ENCODE peak calls at places on chromosomes 13 and 19, in nine cellular contexts. One of them, this sample, is unnamed.

GRCh38 chr13:50609016-50609415 is 234.5 kb downstream of the DLEU7 start:
- DNase-seq in left ventricle myocardium inferior: no peak
- DNase-seq in HFF-Myc: no peak
- DNase-seq in cardiac muscle cell: no peak
- DNase-seq in kidney: no peak
- DNase-seq in uterus: no peak
- DNase-seq in fibroblast of the aortic adventitia: no peak
- DNase-seq in thoracic aorta: no peak
- DNase-seq in IMR-90: no peak
- DNase-seq in this sample: no peak

GRCh38 chr19:41321600-41322270 is 11.8 kb downstream of the CCDC97 start:
- DNase-seq in left ventricle myocardium inferior: no peak
- DNase-seq in uterus: peak
- DNase-seq in cardiac muscle cell: peak
- DNase-seq in fibroblast of the aortic adventitia: peak
- DNase-seq in kidney: peak
- DNase-seq in HFF-Myc: no peak
- DNase-seq in thoracic aorta: no peak
- DNase-seq in IMR-90: peak
- DNase-seq in this sample: no peak

GRCh38 chr13:101511766-101512165 is 59.3 kb downstream of the ITGBL1 start:
- DNase-seq in HFF-Myc: no peak
- DNase-seq in IMR-90: no peak
- DNase-seq in thoracic aorta: no peak
- DNase-seq in cardiac muscle cell: no peak
- DNase-seq in kidney: no peak
- DNase-seq in fibroblast of the aortic adventitia: peak
- DNase-seq in left ventricle myocardium inferior: no peak
- DNase-seq in uterus: no peak
- DNase-seq in this sample: no peak

GRCh38 chr19:55472463-55472862 is 4.0 kb upstream of the ZNF628 start:
- DNase-seq in left ventricle myocardium inferior: no peak
- DNase-seq in uterus: no peak
- DNase-seq in fibroblast of the aortic adventitia: peak
- DNase-seq in IMR-90: peak
- DNase-seq in HFF-Myc: no peak
- DNase-seq in cardiac muscle cell: peak
- DNase-seq in kidney: no peak
- DNase-seq in thoracic aorta: no peak
- DNase-seq in this sample: no peak

GRCh38 chr13:26185720-26186119 is 36.4 kb downstream of the RNF6 start:
- DNase-seq in kidney: no peak
- DNase-seq in uterus: no peak
- DNase-seq in left ventricle myocardium inferior: no peak
- DNase-seq in cardiac muscle cell: no peak
- DNase-seq in HFF-Myc: no peak
- DNase-seq in IMR-90: peak
- DNase-seq in fibroblast of the aortic adventitia: no peak
- DNase-seq in thoracic aorta: no peak
- DNase-seq in this sample: no peak

GRCh38 chr19:29292562-29292961 is 79.6 kb upstream of the UQCRFS1 start:
- DNase-seq in IMR-90: no peak
- DNase-seq in HFF-Myc: no peak
- DNase-seq in fibroblast of the aortic adventitia: no peak
- DNase-seq in left ventricle myocardium inferior: no peak
- DNase-seq in thoracic aorta: no peak
- DNase-seq in kidney: no peak
- DNase-seq in uterus: no peak
- DNase-seq in cardiac muscle cell: no peak
- DNase-seq in this sample: no peak

GRCh38 chr19:16660763-16661479 is at the start of gene TMEM38A:
- DNase-seq in cardiac muscle cell: peak
- DNase-seq in left ventricle myocardium inferior: peak
- DNase-seq in fibroblast of the aortic adventitia: no peak
- DNase-seq in uterus: peak
- DNase-seq in thoracic aorta: no peak
- DNase-seq in kidney: peak
- DNase-seq in IMR-90: no peak
- DNase-seq in HFF-Myc: no peak
- DNase-seq in this sample: peak

GRCh38 chr19:16024266-16025107 is 51.8 kb upstream of the TPM4 start:
- DNase-seq in HFF-Myc: no peak
- DNase-seq in left ventricle myocardium inferior: no peak
- DNase-seq in thoracic aorta: no peak
- DNase-seq in cardiac muscle cell: no peak
- DNase-seq in kidney: no peak
- DNase-seq in uterus: no peak
- DNase-seq in fibroblast of the aortic adventitia: no peak
- DNase-seq in IMR-90: no peak
- DNase-seq in this sample: no peak

GRCh38 chr19:58569943-58570670 is 3.0 kb downstream of the MZF1 start:
- DNase-seq in left ventricle myocardium inferior: peak
- DNase-seq in uterus: peak
- DNase-seq in HFF-Myc: no peak
- DNase-seq in kidney: peak
- DNase-seq in fibroblast of the aortic adventitia: no peak
- DNase-seq in thoracic aorta: no peak
- DNase-seq in IMR-90: no peak
- DNase-seq in cardiac muscle cell: no peak
- DNase-seq in this sample: no peak

GRCh38 chr13:51278426-51279130 is 56.4 kb downstream of the FAM124A start:
- DNase-seq in HFF-Myc: no peak
- DNase-seq in uterus: no peak
- DNase-seq in IMR-90: no peak
- DNase-seq in left ventricle myocardium inferior: no peak
- DNase-seq in fibroblast of the aortic adventitia: no peak
- DNase-seq in cardiac muscle cell: no peak
- DNase-seq in kidney: no peak
- DNase-seq in thoracic aorta: no peak
- DNase-seq in this sample: no peak

GRCh38 chr13:66780814-66781213 is 449.3 kb downstream of the PCDH9 start:
- DNase-seq in cardiac muscle cell: peak
- DNase-seq in IMR-90: peak
- DNase-seq in HFF-Myc: no peak
- DNase-seq in fibroblast of the aortic adventitia: peak
- DNase-seq in left ventricle myocardium inferior: no peak
- DNase-seq in thoracic aorta: no peak
- DNase-seq in kidney: no peak
- DNase-seq in uterus: no peak
- DNase-seq in this sample: no peak

GRCh38 chr13:29936051-29936813 is 85.8 kb upstream of the UBL3 start:
- DNase-seq in left ventricle myocardium inferior: no peak
- DNase-seq in fibroblast of the aortic adventitia: no peak
- DNase-seq in kidney: no peak
- DNase-seq in HFF-Myc: no peak
- DNase-seq in uterus: no peak
- DNase-seq in thoracic aorta: no peak
- DNase-seq in cardiac muscle cell: no peak
- DNase-seq in IMR-90: no peak
- DNase-seq in this sample: no peak

GRCh38 chr13:26600345-26600761 is 42.9 kb downstream of the WASF3 start:
- DNase-seq in cardiac muscle cell: peak
- DNase-seq in fibroblast of the aortic adventitia: peak
- DNase-seq in thoracic aorta: no peak
- DNase-seq in kidney: no peak
- DNase-seq in IMR-90: peak
- DNase-seq in HFF-Myc: no peak
- DNase-seq in left ventricle myocardium inferior: no peak
- DNase-seq in uterus: peak
- DNase-seq in this sample: no peak

GRCh38 chr13:50715402-50716146 is 127.9 kb downstream of the DLEU7 start:
- DNase-seq in left ventricle myocardium inferior: peak
- DNase-seq in cardiac muscle cell: no peak
- DNase-seq in IMR-90: no peak
- DNase-seq in kidney: no peak
- DNase-seq in thoracic aorta: no peak
- DNase-seq in uterus: no peak
- DNase-seq in HFF-Myc: no peak
- DNase-seq in fibroblast of the aortic adventitia: no peak
- DNase-seq in this sample: peak

GRCh38 chr19:1112254-1113208 is 8.7 kb downstream of the GPX4 start:
- DNase-seq in IMR-90: no peak
- DNase-seq in uterus: peak
- DNase-seq in fibroblast of the aortic adventitia: no peak
- DNase-seq in HFF-Myc: no peak
- DNase-seq in thoracic aorta: no peak
- DNase-seq in cardiac muscle cell: no peak
- DNase-seq in left ventricle myocardium inferior: no peak
- DNase-seq in kidney: no peak
- DNase-seq in this sample: no peak

GRCh38 chr13:98974053-98974452 is 3.8 kb downstream of the DOCK9 start:
- DNase-seq in thoracic aorta: no peak
- DNase-seq in left ventricle myocardium inferior: no peak
- DNase-seq in cardiac muscle cell: no peak
- DNase-seq in kidney: no peak
- DNase-seq in uterus: peak
- DNase-seq in fibroblast of the aortic adventitia: no peak
- DNase-seq in IMR-90: no peak
- DNase-seq in HFF-Myc: no peak
- DNase-seq in this sample: peak

GRCh38 chr13:24502567-24503375 is 9.8 kb downstream of the PARP4 start:
- DNase-seq in thoracic aorta: no peak
- DNase-seq in left ventricle myocardium inferior: peak
- DNase-seq in cardiac muscle cell: peak
- DNase-seq in uterus: no peak
- DNase-seq in HFF-Myc: peak
- DNase-seq in fibroblast of the aortic adventitia: peak
- DNase-seq in kidney: no peak
- DNase-seq in IMR-90: peak
- DNase-seq in this sample: no peak
- H3K4me3 ChIP-seq in thoracic aorta: no peak
- H3K4me3 ChIP-seq in left ventricle myocardium inferior: no peak
- H3K4me3 ChIP-seq in cardiac muscle cell: no peak
- H3K4me3 ChIP-seq in uterus: no peak
- H3K4me3 ChIP-seq in HFF-Myc: no peak
- H3K4me3 ChIP-seq in fibroblast of the aortic adventitia: no peak
- H3K4me3 ChIP-seq in kidney: no peak
- H3K4me3 ChIP-seq in IMR-90: no peak
- H3K4me3 ChIP-seq in this sample: no peak

GRCh38 chr19:49433240-49433901 is 8.0 kb downstream of the SLC17A7 start:
- DNase-seq in left ventricle myocardium inferior: no peak
- DNase-seq in cardiac muscle cell: no peak
- DNase-seq in HFF-Myc: no peak
- DNase-seq in uterus: no peak
- DNase-seq in kidney: no peak
- DNase-seq in thoracic aorta: no peak
- DNase-seq in fibroblast of the aortic adventitia: no peak
- DNase-seq in IMR-90: no peak
- DNase-seq in this sample: no peak

GRCh38 chr19:49434907-49435577 is 6.3 kb downstream of the SLC17A7 start:
- DNase-seq in HFF-Myc: no peak
- DNase-seq in uterus: no peak
- DNase-seq in IMR-90: no peak
- DNase-seq in left ventricle myocardium inferior: no peak
- DNase-seq in kidney: no peak
- DNase-seq in cardiac muscle cell: no peak
- DNase-seq in fibroblast of the aortic adventitia: no peak
- DNase-seq in thoracic aorta: no peak
- DNase-seq in this sample: no peak

GRCh38 chr19:49437231-49437630 is 4.1 kb downstream of the SLC17A7 start:
- DNase-seq in thoracic aorta: no peak
- DNase-seq in uterus: no peak
- DNase-seq in fibroblast of the aortic adventitia: no peak
- DNase-seq in IMR-90: no peak
- DNase-seq in kidney: no peak
- DNase-seq in left ventricle myocardium inferior: no peak
- DNase-seq in cardiac muscle cell: no peak
- DNase-seq in HFF-Myc: no peak
- DNase-seq in this sample: no peak

GRCh38 chr19:49436381-49437017 is 4.8 kb downstream of the SLC17A7 start:
- DNase-seq in left ventricle myocardium inferior: no peak
- DNase-seq in uterus: no peak
- DNase-seq in HFF-Myc: no peak
- DNase-seq in fibroblast of the aortic adventitia: no peak
- DNase-seq in cardiac muscle cell: no peak
- DNase-seq in IMR-90: no peak
- DNase-seq in thoracic aorta: no peak
- DNase-seq in kidney: no peak
- DNase-seq in this sample: no peak

GRCh38 chr19:49435670-49436069 is 5.7 kb downstream of the SLC17A7 start:
- DNase-seq in fibroblast of the aortic adventitia: no peak
- DNase-seq in HFF-Myc: no peak
- DNase-seq in uterus: no peak
- DNase-seq in left ventricle myocardium inferior: no peak
- DNase-seq in kidney: no peak
- DNase-seq in IMR-90: no peak
- DNase-seq in cardiac muscle cell: no peak
- DNase-seq in thoracic aorta: no peak
- DNase-seq in this sample: no peak
- H3K4me3 ChIP-seq in fibroblast of the aortic adventitia: no peak
- H3K4me3 ChIP-seq in HFF-Myc: no peak
- H3K4me3 ChIP-seq in uterus: no peak
- H3K4me3 ChIP-seq in left ventricle myocardium inferior: no peak
- H3K4me3 ChIP-seq in kidney: no peak
- H3K4me3 ChIP-seq in IMR-90: no peak
- H3K4me3 ChIP-seq in cardiac muscle cell: no peak
- H3K4me3 ChIP-seq in thoracic aorta: no peak
- H3K4me3 ChIP-seq in this sample: no peak

DNA sequence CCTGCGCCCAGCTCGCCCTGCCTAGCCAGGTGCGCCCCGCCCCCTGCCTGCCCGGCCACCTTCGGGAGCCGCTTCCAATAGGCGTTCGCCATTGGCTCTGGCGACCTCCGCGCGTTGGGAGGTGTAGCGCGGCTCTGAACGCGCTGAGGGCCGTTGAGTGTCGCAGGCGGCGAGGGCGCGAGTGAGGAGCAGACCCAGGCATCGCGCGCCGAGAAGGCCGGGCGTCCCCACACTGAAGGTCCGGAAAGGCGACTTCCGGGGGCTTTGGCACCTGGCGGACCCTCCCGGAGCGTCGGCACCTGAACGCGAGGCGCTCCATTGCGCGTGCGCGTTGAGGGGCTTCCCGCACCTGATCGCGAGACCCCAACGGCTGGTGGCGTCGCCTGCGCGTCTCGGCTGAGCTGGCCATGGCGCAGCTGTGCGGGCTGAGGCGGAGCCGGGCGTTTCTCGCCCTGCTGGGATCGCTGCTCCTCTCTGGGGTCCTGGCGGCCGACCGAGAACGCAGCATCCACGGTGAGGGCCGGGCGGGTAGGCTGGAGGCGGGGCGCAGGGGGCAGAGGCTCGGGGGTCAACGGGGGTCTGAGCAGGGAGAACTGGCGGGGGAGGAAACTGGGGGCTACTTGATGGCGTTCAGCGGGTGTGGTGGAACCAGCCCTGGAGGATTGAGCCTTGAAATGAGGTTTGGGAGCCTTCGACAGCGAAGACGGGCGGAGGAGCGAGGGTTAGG is at the start of gene SPINT2:
- DNase-seq in left ventricle myocardium inferior: no peak
- DNase-seq in thoracic aorta: no peak
- DNase-seq in uterus: no peak
- DNase-seq in IMR-90: no peak
- DNase-seq in cardiac muscle cell: no peak
- DNase-seq in kidney: no peak
- DNase-seq in fibroblast of the aortic adventitia: no peak
- DNase-seq in HFF-Myc: no peak
- DNase-seq in this sample: peak
- H3K4me3 ChIP-seq in left ventricle myocardium inferior: peak
- H3K4me3 ChIP-seq in thoracic aorta: peak
- H3K4me3 ChIP-seq in uterus: peak
- H3K4me3 ChIP-seq in IMR-90: peak
- H3K4me3 ChIP-seq in cardiac muscle cell: peak
- H3K4me3 ChIP-seq in kidney: peak
- H3K4me3 ChIP-seq in fibroblast of the aortic adventitia: peak
- H3K4me3 ChIP-seq in HFF-Myc: peak
- H3K4me3 ChIP-seq in this sample: peak

GRCh38 chr13:41562083-41562482 is 104.7 kb downstream of the RGCC start:
- DNase-seq in cardiac muscle cell: peak
- DNase-seq in thoracic aorta: no peak
- DNase-seq in kidney: no peak
- DNase-seq in fibroblast of the aortic adventitia: peak
- DNase-seq in HFF-Myc: peak
- DNase-seq in uterus: peak
- DNase-seq in left ventricle myocardium inferior: peak
- DNase-seq in IMR-90: peak
- DNase-seq in this sample: peak
- H3K4me3 ChIP-seq in cardiac muscle cell: no peak
- H3K4me3 ChIP-seq in thoracic aorta: no peak
- H3K4me3 ChIP-seq in kidney: no peak
- H3K4me3 ChIP-seq in fibroblast of the aortic adventitia: no peak
- H3K4me3 ChIP-seq in HFF-Myc: no peak
- H3K4me3 ChIP-seq in uterus: no peak
- H3K4me3 ChIP-seq in left ventricle myocardium inferior: no peak
- H3K4me3 ChIP-seq in IMR-90: no peak
- H3K4me3 ChIP-seq in this sample: no peak